ENCODE peak calls at places on chromosomes 16 and 17, in eight cellular contexts. Q is pancreas; X is thoracic aorta; S is CD4-positive, alpha-beta T cell; U is tibial nerve; Y is body of pancreas; A is BE2C; G is heart right ventricle. V is an unnamed sample.
A peak's percentile ranks its signal among the peaks of the same experiment; 100 is the strongest.

GRCh38 chr16:48203974-48204824 is 39.9 kb upstream of the LONP2 start:
- DNase-seq in Q (no peak), X (no peak), S (no peak), U (no peak), Y (peak; percentile 67), A (no peak), G (no peak), V (no peak)

GRCh38 chr16:68369697-68370096 is 58.9 kb downstream of the PRMT7 start:
- DNase-seq in Q (peak; percentile 7), X (no peak), S (no peak), U (no peak), Y (no peak), A (no peak), G (no peak), V (no peak)

GRCh38 chr17:67125417-67125816 is 81.1 kb downstream of the CACNG1 start:
- DNase-seq in Q (no peak), X (no peak), S (no peak), U (no peak), Y (no peak), A (peak; percentile 59), G (no peak), V (no peak)

GRCh38 chr17:19348806-19349205 is 13.7 kb downstream of the B9D1 start:
- DNase-seq in Q (no peak), X (no peak), S (no peak), U (no peak), Y (no peak), A (no peak), G (no peak), V (no peak)

GRCh38 chr17:11795906-11796305 is 197.6 kb downstream of the DNAH9 start:
- DNase-seq in Q (no peak), X (no peak), S (no peak), U (no peak), Y (no peak), A (no peak), G (no peak), V (no peak)

GRCh38 chr17:5002121-5002788 is 4.5 kb downstream of the KIF1C start:
- DNase-seq in Q (no peak), X (no peak), S (no peak), U (no peak), Y (no peak), A (no peak), G (no peak), V (no peak)

GRCh38 chr16:14370736-14371234 is 259.3 kb downstream of the PARN start:
- DNase-seq in Q (no peak), X (no peak), S (no peak), U (no peak), Y (no peak), A (no peak), G (no peak), V (no peak)

GRCh38 chr16:3076577-3076976 is 11.1 kb downstream of the IL32 start:
- DNase-seq in Q (no peak), X (no peak), S (no peak), U (no peak), Y (no peak), A (no peak), G (no peak), V (no peak)

GRCh38 chr16:88747588-88748301 is 37.3 kb downstream of the PIEZO1 start:
- DNase-seq in Q (no peak), X (no peak), S (no peak), U (no peak), Y (no peak), A (no peak), G (no peak), V (no peak)

GRCh38 chr16:2481676-2482075 is 6.7 kb downstream of the TBC1D24 start:
- DNase-seq in Q (peak; percentile 49), X (no peak), S (no peak), U (no peak), Y (peak; percentile 38), A (no peak), G (no peak), V (no peak)

GRCh38 chr17:20263595-20263994 is 203.7 kb downstream of the LGALS9B start:
- DNase-seq in Q (no peak), X (no peak), S (no peak), U (no peak), Y (no peak), A (no peak), G (no peak), V (no peak)

GRCh38 chr16:49348408-49349176 is 25.0 kb upstream of the C16orf78 start:
- DNase-seq in Q (no peak), X (no peak), S (no peak), U (no peak), Y (no peak), A (no peak), G (no peak), V (no peak)

GRCh38 chr17:74852237-74853047 is 7.2 kb downstream of the GRIN2C start:
- DNase-seq in Q (no peak), X (no peak), S (peak; percentile 66), U (no peak), Y (peak; percentile 40), A (no peak), G (no peak), V (no peak)

GRCh38 chr17:17484451-17484899 is 7.7 kb downstream of the MED9 start:
- DNase-seq in Q (no peak), X (no peak), S (no peak), U (no peak), Y (no peak), A (no peak), G (no peak), V (no peak)

GRCh38 chr16:20884240-20884556 is 16.0 kb downstream of the DCUN1D3 start:
- DNase-seq in Q (no peak), X (no peak), S (no peak), U (no peak), Y (no peak), A (no peak), G (no peak), V (no peak)

GRCh38 chr17:58338907-58339774 is 10.5 kb upstream of the TSPOAP1 start:
- DNase-seq in Q (no peak), X (no peak), S (no peak), U (no peak), Y (no peak), A (peak; percentile 77), G (no peak), V (peak; percentile 54)

GRCh38 chr17:18261146-18261515 is 669 bp downstream of the MIEF2 start:
- DNase-seq in Q (peak; percentile 94), X (peak; percentile 52), S (no peak), U (no peak), Y (peak; percentile 96), A (no peak), G (peak; percentile 79), V (peak; percentile 83)

GRCh38 chr17:67482784-67483183 is 105.7 kb downstream of the PITPNC1 start:
- DNase-seq in Q (no peak), X (no peak), S (no peak), U (no peak), Y (no peak), A (no peak), G (no peak), V (no peak)

GRCh38 chr16:372584-372983 is 2.2 kb upstream of the MRPL28 start:
- DNase-seq in Q (peak; percentile 38), X (no peak), S (no peak), U (no peak), Y (no peak), A (no peak), G (no peak), V (no peak)
- TF ChIP-seq CTCF in Q (no peak), X (no peak), S (no peak), U (no peak), Y (no peak), A (no peak), G (no peak), V (no peak)

DNA sequence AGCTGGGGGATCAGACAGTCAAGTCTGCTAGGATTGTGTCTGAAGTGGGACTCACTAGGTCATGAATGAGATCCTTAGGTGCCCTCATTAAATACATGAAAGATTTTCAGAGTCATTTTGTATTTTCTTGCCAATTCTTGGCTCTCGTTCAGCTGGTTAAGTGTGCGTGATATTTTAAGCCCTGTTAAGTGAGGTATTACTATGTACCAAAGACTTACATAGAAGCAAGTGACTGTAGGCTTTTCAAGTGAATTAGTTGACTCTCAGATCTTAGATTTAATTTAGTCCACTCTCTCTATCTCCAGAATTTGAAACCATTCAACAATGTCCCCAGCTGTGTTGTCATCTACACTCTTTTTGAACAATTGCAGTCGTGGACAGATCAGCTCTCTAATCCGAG is 219.4 kb downstream of the FOXL1 start:
- DNase-seq in Q (no peak), X (no peak), S (no peak), U (no peak), Y (no peak), A (no peak), G (no peak), V (no peak)
- H3K27me3 ChIP-seq in Q (peaks cover 6% of the 10 kb centered on the region), X (no peaks in the 10 kb centered on the region), S (peaks cover 8% of the 10 kb centered on the region), U (peaks cover 46% of the 10 kb centered on the region), Y (no peaks in the 10 kb centered on the region), A (peaks cover 4% of the 10 kb centered on the region), G (peaks cover 42% of the 10 kb centered on the region), V (no peaks in the 10 kb centered on the region)

GRCh38 chr17:42271277-42271922 is 4.8 kb downstream of the STAT5B start:
- DNase-seq in Q (no peak), X (no peak), S (no peak), U (no peak), Y (no peak), A (no peak), G (no peak), V (no peak)
- TF ChIP-seq CTCF in Q (no peak), X (no peak), S (no peak), U (no peak), Y (no peak), A (no peak), G (no peak), V (no peak)

GRCh38 chr16:85844786-85845185 is 45.3 kb downstream of the COX4I1 start:
- DNase-seq in Q (no peak), X (no peak), S (no peak), U (no peak), Y (no peak), A (no peak), G (no peak), V (no peak)

GRCh38 chr16:85842435-85842834 is 42.9 kb downstream of the COX4I1 start:
- DNase-seq in Q (no peak), X (no peak), S (no peak), U (no peak), Y (no peak), A (no peak), G (no peak), V (no peak)

GRCh38 chr16:85844169-85844481 is 44.6 kb downstream of the COX4I1 start:
- DNase-seq in Q (no peak), X (no peak), S (no peak), U (no peak), Y (no peak), A (no peak), G (no peak), V (no peak)

GRCh38 chr16:85842848-85843247 is 43.4 kb downstream of the COX4I1 start:
- DNase-seq in Q (no peak), X (no peak), S (no peak), U (no peak), Y (no peak), A (no peak), G (no peak), V (no peak)

DNA sequence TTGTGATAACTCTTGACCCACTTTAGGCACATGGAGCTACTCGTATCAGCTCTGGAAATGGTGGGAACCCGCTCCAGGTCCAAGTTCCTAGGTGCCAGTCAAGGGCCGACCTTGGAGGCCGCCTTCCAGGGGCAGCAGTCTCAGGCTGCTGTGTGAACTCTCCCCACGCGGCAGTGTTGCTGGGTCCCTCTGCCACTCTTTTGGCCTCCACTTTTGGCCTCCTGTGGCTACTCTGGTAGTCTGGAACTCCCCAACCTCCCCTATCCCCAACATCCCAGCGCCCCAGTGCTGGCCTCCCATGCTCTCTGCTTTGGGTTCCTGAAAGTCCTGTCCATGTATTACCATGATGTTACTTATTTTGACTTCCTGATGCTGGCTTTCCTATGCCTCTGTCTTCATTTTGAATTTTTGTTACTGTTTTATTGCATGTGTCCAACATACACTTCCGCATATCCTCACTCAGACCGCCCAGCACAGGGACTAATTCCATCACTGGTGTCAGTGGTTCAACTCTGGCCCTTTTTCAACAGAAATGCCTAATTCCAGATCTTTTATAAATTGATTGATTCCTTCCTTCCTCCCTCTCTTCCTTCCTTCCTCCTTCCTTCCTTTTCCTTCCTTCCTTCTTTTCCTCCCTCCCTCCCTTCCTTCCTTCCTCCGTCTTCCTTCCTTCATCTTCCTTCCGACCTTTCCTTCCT is 44.1 kb downstream of the COX4I1 start:
- DNase-seq in Q (no peak), X (no peak), S (no peak), U (no peak), Y (no peak), A (no peak), G (no peak), V (no peak)
- H3K27me3 ChIP-seq in Q (peaks cover 13% of the 10 kb centered on the region), X (no peaks in the 10 kb centered on the region), S (no peaks in the 10 kb centered on the region), U (no peaks in the 10 kb centered on the region), Y (peaks cover 5% of the 10 kb centered on the region), A (peaks cover 66% of the 10 kb centered on the region), G (peaks cover 45% of the 10 kb centered on the region), V (no peaks in the 10 kb centered on the region)

V was measured in lung.